ENCODE peak calls at places on chromosome 20, in five cellular contexts. K is astrocyte, E is neural progenitor cell, L is HCT116, D is fibroblast of lung. X is an unnamed sample.

GRCh38 chr20:59013031-59013951 is 5.9 kb upstream of the TUBB1 start:
- DNase-seq in K (no peak), E (no peak), L (no peak), D (no peak), X (no peak)

GRCh38 chr20:61120595-61121515 is 131.2 kb upstream of the CDH4 start:
- DNase-seq in K (peak), E (peak), L (no peak), D (peak), X (peak)

GRCh38 chr20:31680286-31681127 is 42.2 kb downstream of the BCL2L1 start:
- DNase-seq in K (no peak), E (no peak), L (no peak), D (no peak), X (no peak)

GRCh38 chr20:62716198-62716940 is 7.7 kb downstream of the NTSR1 start:
- DNase-seq in K (no peak), E (no peak), L (no peak), D (no peak), X (no peak)

GRCh38 chr20:63097336-63097831 is 90.6 kb upstream of the BHLHE23 start:
- DNase-seq in K (no peak), E (no peak), L (no peak), D (no peak), X (no peak)

GRCh38 chr20:1857403-1857941 is 37.7 kb upstream of the SIRPA start:
- DNase-seq in K (no peak), E (no peak), L (no peak), D (no peak), X (no peak)

GRCh38 chr20:6632187-6632586 is 135.3 kb upstream of the BMP2 start:
- DNase-seq in K (peak), E (no peak), L (no peak), D (peak), X (peak)

GRCh38 chr20:29750268-29750899 is 1507.1 kb upstream of the DEFB115 start:
- DNase-seq in K (no peak), E (no peak), L (no peak), D (no peak), X (no peak)

GRCh38 chr20:22575087-22575721 is 9.2 kb downstream of the FOXA2 start:
- DNase-seq in K (no peak), E (peak), L (no peak), D (no peak), X (no peak)

GRCh38 chr20:22905667-22906066 is 129.4 kb upstream of the SSTR4 start:
- DNase-seq in K (no peak), E (no peak), L (no peak), D (peak), X (no peak)

GRCh38 chr20:37983286-37983685 is 50.0 kb downstream of the TTI1 start:
- DNase-seq in K (no peak), E (no peak), L (no peak), D (no peak), X (no peak)

DNA sequence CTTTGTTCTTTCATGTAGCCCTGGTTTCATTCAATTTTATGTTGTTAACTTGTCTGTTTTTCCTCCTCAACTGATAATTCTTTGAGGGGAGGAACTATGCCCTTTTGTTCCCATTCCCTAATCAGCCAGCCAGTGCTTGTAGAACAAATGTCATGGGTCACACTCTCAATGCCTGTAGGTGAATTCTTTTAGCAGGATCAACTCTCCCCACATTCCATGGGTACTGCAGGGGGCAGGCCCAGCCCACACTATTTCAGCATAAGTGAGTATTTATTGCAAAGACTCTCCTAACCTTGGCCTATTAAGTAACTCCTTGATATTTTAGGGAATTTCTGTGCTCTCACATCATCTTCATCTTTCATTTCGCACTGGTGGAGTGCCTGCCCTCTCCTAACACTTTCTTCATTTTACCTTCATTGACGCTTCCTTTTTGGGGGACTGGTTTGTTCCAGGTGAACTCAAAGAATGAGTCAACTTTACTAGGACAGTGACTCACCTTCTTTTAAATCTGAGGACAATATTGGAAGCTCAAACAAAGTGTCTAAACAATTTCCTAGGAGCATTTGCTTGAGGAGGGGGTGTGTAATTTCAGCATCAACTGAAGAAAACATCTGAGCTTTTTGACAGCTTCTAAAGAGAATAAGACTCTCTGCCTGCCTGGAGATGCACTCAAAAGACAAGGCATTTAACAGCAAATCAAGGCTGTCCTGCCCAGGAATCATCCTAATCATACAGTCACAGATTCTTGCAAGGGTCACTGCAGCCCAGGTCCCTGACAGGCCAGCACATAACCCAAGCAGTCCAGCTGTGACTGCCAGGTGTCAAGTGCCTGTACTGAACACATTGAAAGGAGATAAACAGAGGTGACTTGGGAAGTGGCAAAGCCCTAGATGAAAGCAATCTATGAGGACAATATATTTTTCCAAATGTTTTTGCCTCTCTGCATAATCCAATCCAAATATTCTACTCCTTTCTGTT is 263.9 kb upstream of the PRND start:
- DNase-seq in K (no peak), E (peak), L (peak), D (no peak), X (no peak)
- H3K4me3 ChIP-seq in K (no peak), E (no peak), L (peak), D (no peak), X (no peak)

GRCh38 chr20:33653900-33654596 is 8.1 kb upstream of the C20orf144 start:
- DNase-seq in K (no peak), E (no peak), L (no peak), D (no peak), X (no peak)
- H2AFZ ChIP-seq in K (no peak), E (no peak), L (no peak), D (no peak), X (no peak)

DNA sequence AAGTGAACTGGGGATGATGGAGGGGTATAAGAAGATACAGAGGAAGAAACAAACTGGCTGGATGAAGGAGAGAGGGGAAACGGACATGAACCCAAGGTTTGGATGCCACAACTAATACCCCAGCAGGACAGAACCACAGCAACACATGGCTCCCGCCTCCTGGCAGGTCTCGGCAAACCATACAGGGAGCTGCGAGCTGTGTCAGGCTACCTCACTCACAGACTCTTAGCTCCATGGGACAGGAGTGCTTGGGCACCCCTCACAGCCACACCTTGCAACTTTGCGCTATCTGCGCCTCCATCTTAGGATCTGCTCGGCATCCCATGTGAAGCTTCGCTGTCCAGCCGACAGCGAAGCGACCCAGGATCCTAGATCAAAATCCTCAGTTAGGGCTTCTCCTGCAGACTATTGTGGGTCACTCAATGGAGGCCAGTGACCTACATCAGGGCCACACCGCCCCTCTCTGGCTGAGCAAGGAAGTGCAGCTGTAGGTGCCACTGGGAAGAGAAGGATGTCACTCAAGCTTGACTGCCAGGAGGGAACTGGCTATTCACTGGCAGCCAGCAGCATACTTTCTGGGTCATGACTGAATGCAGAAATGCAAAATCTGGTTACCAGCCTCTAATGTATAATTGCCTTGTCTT is 174.4 kb upstream of the RIN2 start:
- DNase-seq in K (no peak), E (peak), L (peak), D (peak), X (peak)
- TF ChIP-seq CTCF in K (peak), E (peak), L (peak), D (peak), X (peak)

DNA sequence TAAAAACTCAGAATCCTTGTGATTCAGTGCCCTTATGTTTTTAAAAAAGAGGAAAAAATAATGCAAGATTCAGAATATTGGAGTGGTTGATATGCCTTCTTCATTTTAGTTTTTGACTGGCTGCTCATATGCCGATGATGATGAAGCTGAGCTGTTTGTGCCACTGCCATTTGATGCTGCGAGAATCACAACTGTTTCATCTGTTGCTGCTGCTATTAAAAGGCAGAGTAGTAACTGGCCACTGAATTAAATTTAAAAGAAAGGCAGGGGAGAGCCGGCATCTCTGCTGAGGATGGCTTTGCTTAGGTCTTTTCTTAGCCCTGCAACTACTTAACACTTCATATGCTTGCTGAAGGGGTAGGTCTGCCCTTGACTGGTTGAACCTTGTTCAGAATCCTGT is 33.1 kb downstream of the CDS2 start:
- DNase-seq in K (no peak), E (no peak), L (no peak), D (no peak), X (no peak)
- H3K4me3 ChIP-seq in K (no peak), E (no peak), L (no peak), D (no peak), X (no peak)

GRCh38 chr20:34951252-34951651 is 4.4 kb downstream of the GSS start:
- DNase-seq in K (no peak), E (no peak), L (no peak), D (no peak), X (no peak)
- H2AFZ ChIP-seq in K (no peak), E (no peak), L (no peak), D (no peak), X (no peak)

DNA sequence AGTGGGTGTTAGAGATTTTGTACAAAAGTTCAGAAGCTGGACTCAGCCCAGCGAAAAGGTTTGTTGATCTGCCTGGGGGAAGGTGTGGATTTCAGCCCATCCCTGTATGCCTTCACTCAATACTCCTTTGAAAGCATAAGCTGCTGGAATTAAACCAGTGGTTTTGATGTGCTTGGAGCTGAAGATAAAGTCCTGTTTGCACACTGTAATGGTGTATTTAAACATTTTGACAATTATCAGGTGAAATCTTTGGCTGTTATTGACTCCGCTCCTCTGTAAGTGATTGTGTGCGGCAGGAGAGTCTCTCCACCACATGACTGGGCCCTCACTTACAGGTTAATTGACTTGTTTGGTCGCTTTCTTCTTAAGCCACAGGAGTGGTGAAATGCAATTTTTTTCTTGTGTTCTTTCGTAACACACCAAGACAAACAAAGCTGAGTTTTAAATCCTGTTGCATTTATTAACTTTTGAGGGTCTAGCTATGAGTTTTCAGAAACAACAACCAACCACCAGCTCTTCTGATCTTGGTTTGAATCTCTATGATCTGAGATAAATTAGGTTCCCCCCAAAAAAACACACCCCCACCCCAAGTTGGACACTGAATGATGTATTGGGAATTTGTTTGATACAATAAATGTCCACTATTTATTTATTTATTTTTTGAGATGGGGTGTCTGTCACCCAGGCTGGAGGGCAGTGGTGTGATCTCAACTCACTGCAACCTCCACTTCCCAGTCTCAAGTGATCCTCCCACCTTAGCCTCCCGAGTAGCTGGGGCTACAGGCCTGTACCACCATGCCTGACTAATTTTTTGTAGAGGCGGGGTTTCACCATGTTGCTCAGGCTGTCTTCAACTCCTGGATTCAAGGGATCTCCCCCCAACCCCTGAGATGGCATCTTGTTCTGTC is 46.3 kb upstream of the NCOA3 start:
- DNase-seq in K (no peak), E (no peak), L (no peak), D (peak), X (no peak)
- TF ChIP-seq CTCF in K (no peak), E (no peak), L (no peak), D (no peak), X (no peak)

GRCh38 chr20:64212750-64213149 is 42.8 kb upstream of the PCMTD2 start:
- DNase-seq in K (peak), E (no peak), L (no peak), D (peak), X (no peak)
- H3K4me3 ChIP-seq in K (no peak), E (no peak), L (no peak), D (no peak), X (no peak)

DNA sequence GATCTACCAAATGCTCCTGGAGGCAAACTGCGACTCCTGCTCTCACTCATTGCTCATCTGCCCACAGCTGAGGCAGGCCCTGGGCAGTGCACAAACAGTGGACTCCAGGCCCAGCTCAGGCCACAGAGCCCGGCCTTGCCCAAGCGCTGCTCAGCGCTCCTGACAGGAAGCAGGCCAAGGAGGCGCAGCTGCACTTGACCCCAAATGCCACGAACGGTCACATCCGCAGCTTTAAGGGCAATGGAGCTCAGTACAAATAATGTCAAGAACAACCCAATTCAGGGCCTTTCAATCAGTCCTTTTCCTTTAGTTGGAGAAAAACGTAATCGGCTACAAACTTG is 33.8 kb downstream of the RRBP1 start:
- DNase-seq in K (no peak), E (no peak), L (no peak), D (no peak), X (no peak)
- H2AFZ ChIP-seq in K (no peak), E (no peak), L (no peak), D (no peak), X (no peak)

GRCh38 chr20:44799691-44800090 is 10.7 kb downstream of the RIMS4 start:
- DNase-seq in K (no peak), E (no peak), L (no peak), D (no peak), X (no peak)

GRCh38 chr20:44796758-44797457 is 13.4 kb downstream of the RIMS4 start:
- DNase-seq in K (no peak), E (no peak), L (no peak), D (no peak), X (no peak)

GRCh38 chr20:44803383-44803941 is 6.9 kb downstream of the RIMS4 start:
- DNase-seq in K (no peak), E (no peak), L (no peak), D (no peak), X (no peak)

GRCh38 chr20:44802702-44803101 is 7.6 kb downstream of the RIMS4 start:
- DNase-seq in K (no peak), E (no peak), L (no peak), D (no peak), X (no peak)

DNA sequence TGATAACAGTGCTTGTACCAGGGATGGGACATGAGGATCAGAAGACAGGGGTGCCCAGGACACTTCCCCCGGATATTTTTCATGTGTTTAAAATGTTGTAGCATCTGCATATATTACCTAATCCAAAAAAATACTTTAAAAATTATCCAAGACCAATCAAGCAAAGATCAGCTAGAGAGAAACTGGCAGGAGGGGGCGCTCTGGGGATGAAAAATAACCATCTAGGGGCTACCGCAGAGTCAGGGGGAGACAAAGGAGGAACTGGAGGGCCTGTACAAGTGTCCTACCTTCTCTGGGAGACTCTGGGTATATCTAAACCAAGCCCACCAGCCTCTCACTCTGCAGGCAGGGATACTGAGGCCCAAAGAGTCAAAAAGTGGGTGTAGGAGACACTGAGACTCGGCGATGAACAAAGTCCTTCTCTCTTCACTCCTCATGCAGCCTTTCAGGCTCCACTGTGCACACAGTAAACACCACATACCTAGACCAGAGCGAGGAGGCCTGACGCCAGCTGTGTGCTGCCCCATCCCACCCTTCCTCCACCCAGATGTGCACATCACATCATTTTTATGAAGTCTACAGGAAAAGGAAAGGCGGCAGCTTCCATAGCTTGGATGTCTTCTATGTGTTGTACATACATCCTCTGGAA is 9.8 kb downstream of the RIMS4 start:
- DNase-seq in K (no peak), E (peak), L (no peak), D (no peak), X (no peak)
- TF ChIP-seq CTCF in K (no peak), E (peak), L (peak), D (no peak), X (no peak)

X was measured in keratinocyte.